ENCODE peak calls at places on chromosome 18, in five cellular contexts. One of them, this sample, is unnamed. For H3K4me1, the result is how much of the 10 kb centered on the place peaks cover.

GRCh38 chr18:944440-944839 is 39.8 kb downstream of the ADCYAP1 start:
- DNase-seq in tibial nerve: no peak
- DNase-seq in pancreas: no peak
- DNase-seq in sigmoid colon: no peak
- DNase-seq in endothelial cell of umbilical vein: no peak
- DNase-seq in this sample: no peak

GRCh38 chr18:61896767-61897166 is 4.0 kb upstream of the RNF152 start:
- DNase-seq in tibial nerve: no peak
- DNase-seq in pancreas: no peak
- DNase-seq in sigmoid colon: peak
- DNase-seq in endothelial cell of umbilical vein: peak
- DNase-seq in this sample: no peak

GRCh38 chr18:9137168-9138066 is 836 bp downstream of the ANKRD12 start:
- DNase-seq in tibial nerve: peak
- DNase-seq in pancreas: peak
- DNase-seq in sigmoid colon: peak
- DNase-seq in endothelial cell of umbilical vein: peak
- DNase-seq in this sample: peak

GRCh38 chr18:42183746-42184145 is 228.7 kb downstream of the PIK3C3 start:
- DNase-seq in tibial nerve: no peak
- DNase-seq in pancreas: no peak
- DNase-seq in sigmoid colon: no peak
- DNase-seq in endothelial cell of umbilical vein: no peak
- DNase-seq in this sample: no peak

GRCh38 chr18:49276680-49277079 is 183.8 kb downstream of the DYM start:
- DNase-seq in tibial nerve: no peak
- DNase-seq in pancreas: no peak
- DNase-seq in sigmoid colon: no peak
- DNase-seq in endothelial cell of umbilical vein: no peak
- DNase-seq in this sample: no peak

GRCh38 chr18:71036783-71037182 is 747.9 kb downstream of the SOCS6 start:
- DNase-seq in tibial nerve: no peak
- DNase-seq in pancreas: no peak
- DNase-seq in sigmoid colon: no peak
- DNase-seq in endothelial cell of umbilical vein: peak
- DNase-seq in this sample: no peak

GRCh38 chr18:9549405-9549804 is 65.0 kb downstream of the PPP4R1 start:
- DNase-seq in tibial nerve: no peak
- DNase-seq in pancreas: no peak
- DNase-seq in sigmoid colon: no peak
- DNase-seq in endothelial cell of umbilical vein: no peak
- DNase-seq in this sample: no peak

GRCh38 chr18:267380-267687 is 513 bp downstream of the THOC1 start:
- DNase-seq in tibial nerve: no peak
- DNase-seq in pancreas: no peak
- DNase-seq in sigmoid colon: no peak
- DNase-seq in endothelial cell of umbilical vein: no peak
- DNase-seq in this sample: no peak

GRCh38 chr18:26432651-26433424 is 115.5 kb downstream of the KCTD1 start:
- DNase-seq in tibial nerve: no peak
- DNase-seq in pancreas: no peak
- DNase-seq in sigmoid colon: no peak
- DNase-seq in endothelial cell of umbilical vein: no peak
- DNase-seq in this sample: no peak

GRCh38 chr18:10715791-10716190 is 190.0 kb downstream of the NAPG start:
- DNase-seq in tibial nerve: no peak
- DNase-seq in pancreas: no peak
- DNase-seq in sigmoid colon: peak
- DNase-seq in endothelial cell of umbilical vein: no peak
- DNase-seq in this sample: no peak

GRCh38 chr18:27824841-27825720 is 351.8 kb downstream of the CDH2 start:
- DNase-seq in tibial nerve: no peak
- DNase-seq in pancreas: no peak
- DNase-seq in sigmoid colon: no peak
- DNase-seq in endothelial cell of umbilical vein: no peak
- DNase-seq in this sample: no peak

GRCh38 chr18:51009071-51009470 is 20.9 kb upstream of the SMAD4 start:
- DNase-seq in tibial nerve: no peak
- DNase-seq in pancreas: no peak
- DNase-seq in sigmoid colon: no peak
- DNase-seq in endothelial cell of umbilical vein: no peak
- DNase-seq in this sample: no peak

GRCh38 chr18:9147440-9148238 is 11.1 kb downstream of the ANKRD12 start:
- DNase-seq in tibial nerve: no peak
- DNase-seq in pancreas: no peak
- DNase-seq in sigmoid colon: no peak
- DNase-seq in endothelial cell of umbilical vein: peak
- DNase-seq in this sample: peak

GRCh38 chr18:45090526-45091140 is 409.9 kb downstream of the SETBP1 start:
- DNase-seq in tibial nerve: no peak
- DNase-seq in pancreas: no peak
- DNase-seq in sigmoid colon: no peak
- DNase-seq in endothelial cell of umbilical vein: no peak
- DNase-seq in this sample: no peak

GRCh38 chr18:46761054-46761769 is 4.4 kb upstream of the ST8SIA5 start:
- DNase-seq in tibial nerve: no peak
- DNase-seq in pancreas: no peak
- DNase-seq in sigmoid colon: no peak
- DNase-seq in endothelial cell of umbilical vein: no peak
- DNase-seq in this sample: no peak
- H3K4me1 ChIP-seq in tibial nerve: under half
- H3K4me1 ChIP-seq in pancreas: under half
- H3K4me1 ChIP-seq in sigmoid colon: under half
- H3K4me1 ChIP-seq in endothelial cell of umbilical vein: under half
- H3K4me1 ChIP-seq in this sample: under half

GRCh38 chr18:36023336-36023735 is 44.0 kb downstream of the RPRD1A start:
- DNase-seq in tibial nerve: no peak
- DNase-seq in pancreas: no peak
- DNase-seq in sigmoid colon: no peak
- DNase-seq in endothelial cell of umbilical vein: no peak
- DNase-seq in this sample: no peak
- H3K27ac ChIP-seq in tibial nerve: no peak
- H3K27ac ChIP-seq in pancreas: no peak
- H3K27ac ChIP-seq in sigmoid colon: no peak
- H3K27ac ChIP-seq in endothelial cell of umbilical vein: no peak
- H3K27ac ChIP-seq in this sample: no peak

DNA sequence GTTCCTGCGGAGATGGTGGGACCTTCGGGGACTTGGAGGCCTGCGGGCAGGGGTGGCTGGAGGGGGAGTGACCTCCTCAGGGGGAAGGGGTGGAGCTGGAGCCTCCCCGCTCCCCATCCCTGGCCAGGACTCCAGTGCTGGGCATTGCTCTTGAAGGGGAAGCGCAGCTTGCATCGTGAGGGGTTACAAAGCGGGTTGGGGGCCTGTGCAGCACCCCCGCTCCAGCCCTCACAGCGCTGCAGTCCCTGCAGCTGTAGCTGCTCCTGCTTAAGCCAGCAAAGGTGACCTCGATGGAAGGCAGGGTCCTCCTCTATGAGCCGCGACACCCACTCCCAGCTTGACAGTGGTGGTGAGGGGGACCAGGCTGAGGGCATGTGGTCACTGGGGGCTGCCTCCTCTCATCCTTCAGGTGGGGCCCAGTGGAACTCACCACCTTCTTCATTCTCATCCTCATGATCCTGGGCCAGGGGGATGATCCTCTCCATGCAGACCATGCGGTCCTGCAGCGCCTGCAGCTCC is 36.7 kb upstream of the ANKRD62 start:
- DNase-seq in tibial nerve: no peak
- DNase-seq in pancreas: no peak
- DNase-seq in sigmoid colon: no peak
- DNase-seq in endothelial cell of umbilical vein: no peak
- DNase-seq in this sample: no peak
- H3K4me1 ChIP-seq in tibial nerve: under half
- H3K4me1 ChIP-seq in pancreas: under half
- H3K4me1 ChIP-seq in sigmoid colon: under half
- H3K4me1 ChIP-seq in endothelial cell of umbilical vein: under half
- H3K4me1 ChIP-seq in this sample: under half

DNA sequence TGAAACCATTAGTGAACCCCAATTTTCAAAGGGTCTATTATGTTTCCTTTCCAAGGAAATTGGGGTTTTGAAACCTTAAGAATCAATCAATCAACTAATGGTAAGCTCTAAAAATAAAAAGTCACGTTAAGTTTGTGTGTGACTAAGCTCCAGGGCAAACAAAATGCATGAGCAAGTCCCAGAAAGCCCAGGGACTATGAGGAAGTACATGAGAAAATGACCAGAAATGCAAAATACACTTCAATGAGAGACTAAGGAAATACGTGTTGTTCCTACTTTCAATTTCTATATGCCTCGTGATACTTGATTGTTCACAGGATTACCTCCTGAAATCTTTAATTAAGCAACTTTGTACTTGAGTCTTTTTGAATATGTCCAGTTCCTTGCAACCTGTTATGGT is 684.4 kb upstream of the SYT4 start:
- DNase-seq in tibial nerve: no peak
- DNase-seq in pancreas: no peak
- DNase-seq in sigmoid colon: no peak
- DNase-seq in endothelial cell of umbilical vein: no peak
- DNase-seq in this sample: no peak
- H3K27ac ChIP-seq in tibial nerve: no peak
- H3K27ac ChIP-seq in pancreas: peak
- H3K27ac ChIP-seq in sigmoid colon: no peak
- H3K27ac ChIP-seq in endothelial cell of umbilical vein: no peak
- H3K27ac ChIP-seq in this sample: no peak

GRCh38 chr18:74226666-74227065 is 65.1 kb downstream of the CYB5A start:
- DNase-seq in tibial nerve: no peak
- DNase-seq in pancreas: no peak
- DNase-seq in sigmoid colon: no peak
- DNase-seq in endothelial cell of umbilical vein: no peak
- DNase-seq in this sample: no peak
- H3K4me1 ChIP-seq in tibial nerve: under half
- H3K4me1 ChIP-seq in pancreas: under half
- H3K4me1 ChIP-seq in sigmoid colon: under half
- H3K4me1 ChIP-seq in endothelial cell of umbilical vein: under half
- H3K4me1 ChIP-seq in this sample: under half

GRCh38 chr18:79062806-79063205 is 6.4 kb upstream of the ATP9B start:
- DNase-seq in tibial nerve: no peak
- DNase-seq in pancreas: no peak
- DNase-seq in sigmoid colon: no peak
- DNase-seq in endothelial cell of umbilical vein: no peak
- DNase-seq in this sample: no peak
- H3K27ac ChIP-seq in tibial nerve: no peak
- H3K27ac ChIP-seq in pancreas: no peak
- H3K27ac ChIP-seq in sigmoid colon: no peak
- H3K27ac ChIP-seq in endothelial cell of umbilical vein: no peak
- H3K27ac ChIP-seq in this sample: no peak

GRCh38 chr18:2881088-2881487 is 34.3 kb downstream of the EMILIN2 start:
- DNase-seq in tibial nerve: no peak
- DNase-seq in pancreas: no peak
- DNase-seq in sigmoid colon: no peak
- DNase-seq in endothelial cell of umbilical vein: no peak
- DNase-seq in this sample: no peak
- H3K4me1 ChIP-seq in tibial nerve: under half
- H3K4me1 ChIP-seq in pancreas: under half
- H3K4me1 ChIP-seq in sigmoid colon: under half
- H3K4me1 ChIP-seq in endothelial cell of umbilical vein: under half
- H3K4me1 ChIP-seq in this sample: under half

GRCh38 chr18:73101977-73102376 is 234.2 kb upstream of the NETO1 start:
- DNase-seq in tibial nerve: no peak
- DNase-seq in pancreas: no peak
- DNase-seq in sigmoid colon: no peak
- DNase-seq in endothelial cell of umbilical vein: no peak
- DNase-seq in this sample: no peak

GRCh38 chr18:73093687-73094250 is 226.0 kb upstream of the NETO1 start:
- DNase-seq in tibial nerve: no peak
- DNase-seq in pancreas: no peak
- DNase-seq in sigmoid colon: no peak
- DNase-seq in endothelial cell of umbilical vein: no peak
- DNase-seq in this sample: no peak

GRCh38 chr18:73099759-73100158 is 232.0 kb upstream of the NETO1 start:
- DNase-seq in tibial nerve: no peak
- DNase-seq in pancreas: no peak
- DNase-seq in sigmoid colon: no peak
- DNase-seq in endothelial cell of umbilical vein: no peak
- DNase-seq in this sample: no peak
- H3K27ac ChIP-seq in tibial nerve: no peak
- H3K27ac ChIP-seq in pancreas: no peak
- H3K27ac ChIP-seq in sigmoid colon: no peak
- H3K27ac ChIP-seq in endothelial cell of umbilical vein: no peak
- H3K27ac ChIP-seq in this sample: no peak

GRCh38 chr18:21996261-21996892 is 173.0 kb upstream of the GATA6 start:
- DNase-seq in tibial nerve: no peak
- DNase-seq in pancreas: no peak
- DNase-seq in sigmoid colon: peak
- DNase-seq in endothelial cell of umbilical vein: no peak
- DNase-seq in this sample: no peak

GRCh38 chr18:21991897-21992296 is 177.5 kb upstream of the GATA6 start:
- DNase-seq in tibial nerve: no peak
- DNase-seq in pancreas: no peak
- DNase-seq in sigmoid colon: no peak
- DNase-seq in endothelial cell of umbilical vein: no peak
- DNase-seq in this sample: no peak

GRCh38 chr18:21998531-21998930 is 170.9 kb upstream of the GATA6 start:
- DNase-seq in tibial nerve: no peak
- DNase-seq in pancreas: no peak
- DNase-seq in sigmoid colon: no peak
- DNase-seq in endothelial cell of umbilical vein: no peak
- DNase-seq in this sample: no peak

GRCh38 chr18:22001912-22002487 is 167.4 kb upstream of the GATA6 start:
- DNase-seq in tibial nerve: no peak
- DNase-seq in pancreas: no peak
- DNase-seq in sigmoid colon: no peak
- DNase-seq in endothelial cell of umbilical vein: no peak
- DNase-seq in this sample: no peak

GRCh38 chr18:21997207-21998143 is 171.9 kb upstream of the GATA6 start:
- DNase-seq in tibial nerve: no peak
- DNase-seq in pancreas: no peak
- DNase-seq in sigmoid colon: no peak
- DNase-seq in endothelial cell of umbilical vein: peak
- DNase-seq in this sample: no peak
- H3K4me1 ChIP-seq in tibial nerve: under half
- H3K4me1 ChIP-seq in pancreas: under half
- H3K4me1 ChIP-seq in sigmoid colon: under half
- H3K4me1 ChIP-seq in endothelial cell of umbilical vein: under half
- H3K4me1 ChIP-seq in this sample: under half

This sample was measured in effector memory CD4-positive, alpha-beta T cell.